ENCODE peak calls at places on chromosomes 4 and X, in eight cellular contexts. B, V, G, T, R, F, E and A are unnamed samples.

GRCh38 chr4:27087306-27088045 is 226.8 kb downstream of the STIM2 start:
- DNase-seq in B (no peak), V (no peak), G (no peak), T (no peak), R (no peak), F (no peak), E (no peak), A (no peak)

GRCh38 chr4:110636677-110637407 is 14.0 kb upstream of the PITX2 start:
- DNase-seq in B (peak), V (no peak), G (peak), T (no peak), R (no peak), F (no peak), E (no peak), A (peak)

GRCh38 chr4:130023088-130023487 is 927.1 kb downstream of the C4orf33 start:
- DNase-seq in B (no peak), V (no peak), G (no peak), T (no peak), R (no peak), F (no peak), E (no peak), A (no peak)

GRCh38 chr4:33998204-33998603 is 2246.1 kb downstream of the ARAP2 start:
- DNase-seq in B (no peak), V (no peak), G (no peak), T (no peak), R (no peak), F (no peak), E (peak), A (no peak)

GRCh38 chrX:136742721-136743379 is 37.9 kb downstream of the ARHGEF6 start:
- DNase-seq in B (no peak), V (no peak), G (no peak), T (no peak), R (no peak), F (no peak), E (no peak), A (no peak)

GRCh38 chrX:72046447-72046846 is 85.3 kb downstream of the RTL5 start:
- DNase-seq in B (no peak), V (no peak), G (no peak), T (no peak), R (no peak), F (no peak), E (no peak), A (no peak)

GRCh38 chr4:129278868-129279267 is 182.9 kb downstream of the C4orf33 start:
- DNase-seq in B (no peak), V (no peak), G (no peak), T (no peak), R (no peak), F (no peak), E (no peak), A (no peak)

GRCh38 chr4:162061214-162061613 is 102.6 kb downstream of the FSTL5 start:
- DNase-seq in B (no peak), V (no peak), G (no peak), T (no peak), R (no peak), F (no peak), E (no peak), A (no peak)

GRCh38 chr4:71380721-71381120 is 41.9 kb downstream of the SLC4A4 start:
- DNase-seq in B (peak), V (no peak), G (peak), T (no peak), R (no peak), F (no peak), E (no peak), A (peak)

GRCh38 chr4:182447938-182448280 is 204.7 kb downstream of the TENM3 start:
- DNase-seq in B (no peak), V (no peak), G (no peak), T (no peak), R (no peak), F (no peak), E (no peak), A (peak)

GRCh38 chrX:40012800-40013682 is 84.7 kb downstream of the BCOR start:
- DNase-seq in B (peak), V (peak), G (no peak), T (peak), R (no peak), F (no peak), E (no peak), A (peak)

GRCh38 chrX:8815460-8816065 is 14.4 kb upstream of the FAM9A start:
- DNase-seq in B (peak), V (no peak), G (no peak), T (no peak), R (no peak), F (peak), E (peak), A (peak)

GRCh38 chrX:45850775-45851433 is 650.2 kb upstream of the DIPK2B start:
- DNase-seq in B (peak), V (peak), G (no peak), T (peak), R (peak), F (no peak), E (no peak), A (peak)

GRCh38 chrX:155108427-155108826 is 37.1 kb downstream of the BRCC3 start:
- DNase-seq in B (no peak), V (no peak), G (no peak), T (no peak), R (no peak), F (no peak), E (no peak), A (no peak)

GRCh38 chrX:150361777-150362351 is 1.3 kb upstream of the MAMLD1 start:
- DNase-seq in B (peak), V (peak), G (no peak), T (peak), R (no peak), F (no peak), E (no peak), A (peak)

GRCh38 chr4:107801766-107802211 is 22.9 kb upstream of the SGMS2 start:
- DNase-seq in B (peak), V (no peak), G (peak), T (no peak), R (no peak), F (no peak), E (no peak), A (peak)

GRCh38 chr4:87977521-87978278 is 2.2 kb downstream of the SPP1 start:
- DNase-seq in B (no peak), V (no peak), G (no peak), T (no peak), R (no peak), F (no peak), E (no peak), A (no peak)

GRCh38 chrX:120642871-120643270 is 13.0 kb upstream of the C1GALT1C1 start:
- DNase-seq in B (no peak), V (no peak), G (no peak), T (no peak), R (no peak), F (no peak), E (no peak), A (no peak)

GRCh38 chr4:142402156-142402555 is 443.9 kb downstream of the INPP4B start:
- DNase-seq in B (no peak), V (no peak), G (no peak), T (no peak), R (no peak), F (no peak), E (no peak), A (no peak)

GRCh38 chr4:150305995-150306394 is 227.8 kb downstream of the DCLK2 start:
- DNase-seq in B (peak), V (no peak), G (peak), T (no peak), R (no peak), F (no peak), E (no peak), A (peak)